ENCODE peak calls at places on chromosomes 4 and X, in six cellular contexts. I is posterior vena cava, R is T-cell, Q is GDM1, B is fibroblast of the conjunctiva, F is EL. Z is an unnamed sample.
A peak's percentile ranks its signal among the peaks of the same experiment; 100 is the strongest.

GRCh38 chr4:100280807-100281206 is 90.5 kb upstream of the DDIT4L start:
- DNase-seq in Q (no peak), F (no peak), I (no peak), B (no peak), R (no peak), Z (no peak)

GRCh38 chrX:31331928-31332327 is 260.1 kb upstream of the FTHL17 start:
- DNase-seq in B (no peak), F (no peak), R (no peak), I (no peak), Q (no peak), Z (no peak)

GRCh38 chr4:15754323-15754722 is 23.8 kb upstream of the CD38 start:
- DNase-seq in I (no peak), F (peak; percentile 71), Q (peak; percentile 72), R (peak; percentile 53), B (no peak), Z (no peak)

GRCh38 chr4:71004281-71004851 is 10.9 kb downstream of the DCK start:
- DNase-seq in F (no peak), B (no peak), Q (no peak), I (no peak), R (peak; percentile 83), Z (no peak)

GRCh38 chrX:48597353-48598264 is at the start of gene WDR13:
- DNase-seq in R (peak; percentile 86), Q (peak; percentile 78), B (peak; percentile 96), I (peak; percentile 97), F (peak; percentile 89), Z (peak; percentile 96)

GRCh38 chrX:479273-479981 is 92.7 kb upstream of the PPP2R3B start:
- DNase-seq in B (no peak), R (no peak), F (no peak), Q (no peak), I (no peak), Z (no peak)

GRCh38 chrX:152821145-152821765 is 9.3 kb downstream of the CETN2 start:
- DNase-seq in F (peak; percentile 31), B (no peak), R (no peak), I (no peak), Q (no peak), Z (peak; percentile 48)

GRCh38 chr4:3439391-3439790 is 2.4 kb upstream of the HGFAC start:
- DNase-seq in F (no peak), I (no peak), B (no peak), Q (no peak), R (no peak), Z (no peak)

GRCh38 chr4:38279650-38280322 is 319.6 kb downstream of the PTTG2 start:
- DNase-seq in F (no peak), B (no peak), I (no peak), R (no peak), Q (no peak), Z (no peak)

GRCh38 chrX:41559662-41560061 is 112.5 kb downstream of the NYX start:
- DNase-seq in F (peak; percentile 45), I (no peak), R (peak; percentile 19), Q (no peak), B (peak; percentile 10), Z (no peak)

GRCh38 chrX:147403075-147403474 is 508.6 kb upstream of the FMR1 start:
- DNase-seq in Q (no peak), I (no peak), B (no peak), F (no peak), R (no peak), Z (no peak)

GRCh38 chr4:172838108-172838507 is 330.5 kb upstream of the GALNT7 start:
- DNase-seq in B (no peak), F (no peak), I (no peak), Q (no peak), R (no peak), Z (no peak)

GRCh38 chr4:113052379-113052951 is 3.0 kb downstream of the ANK2 start:
- DNase-seq in F (peak; percentile 82), B (peak; percentile 18), Q (no peak), I (no peak), R (no peak), Z (no peak)